ENCODE peak calls at places on chromosomes 1 and 21, in six cellular contexts. One of them, this sample, is unnamed.

GRCh38 chr1:53657256-53657805 is 81.6 kb downstream of the GLIS1 start:
- DNase-seq in neural progenitor cell: no peak
- DNase-seq in HFF-Myc: no peak
- DNase-seq in coronary artery: no peak
- DNase-seq in CD8-positive, alpha-beta T cell: no peak
- DNase-seq in heart right ventricle: no peak
- DNase-seq in this sample: no peak

GRCh38 chr1:220788900-220789299 is 2.2 kb downstream of the MTARC1 start:
- DNase-seq in neural progenitor cell: no peak
- DNase-seq in HFF-Myc: no peak
- DNase-seq in coronary artery: no peak
- DNase-seq in CD8-positive, alpha-beta T cell: no peak
- DNase-seq in heart right ventricle: no peak
- DNase-seq in this sample: no peak

GRCh38 chr21:17513214-17514123 is 626 bp downstream of the CXADR start:
- DNase-seq in neural progenitor cell: peak
- DNase-seq in HFF-Myc: no peak
- DNase-seq in coronary artery: no peak
- DNase-seq in CD8-positive, alpha-beta T cell: no peak
- DNase-seq in heart right ventricle: no peak
- DNase-seq in this sample: peak

GRCh38 chr1:68103006-68103545 is 52.6 kb upstream of the DIRAS3 start:
- DNase-seq in neural progenitor cell: peak
- DNase-seq in HFF-Myc: no peak
- DNase-seq in coronary artery: no peak
- DNase-seq in CD8-positive, alpha-beta T cell: no peak
- DNase-seq in heart right ventricle: no peak
- DNase-seq in this sample: no peak

GRCh38 chr1:3116560-3116959 is 47.6 kb downstream of the PRDM16 start:
- DNase-seq in neural progenitor cell: no peak
- DNase-seq in HFF-Myc: no peak
- DNase-seq in coronary artery: no peak
- DNase-seq in CD8-positive, alpha-beta T cell: no peak
- DNase-seq in heart right ventricle: no peak
- DNase-seq in this sample: no peak

GRCh38 chr21:33968082-33968997 is 52.7 kb upstream of the ATP5PO start:
- DNase-seq in neural progenitor cell: peak
- DNase-seq in HFF-Myc: peak
- DNase-seq in coronary artery: no peak
- DNase-seq in CD8-positive, alpha-beta T cell: no peak
- DNase-seq in heart right ventricle: peak
- DNase-seq in this sample: no peak

GRCh38 chr1:229070168-229070567 is 200.7 kb upstream of the RAB4A start:
- DNase-seq in neural progenitor cell: no peak
- DNase-seq in HFF-Myc: peak
- DNase-seq in coronary artery: peak
- DNase-seq in CD8-positive, alpha-beta T cell: no peak
- DNase-seq in heart right ventricle: peak
- DNase-seq in this sample: peak

GRCh38 chr1:30604801-30605440 is 118.5 kb downstream of the MATN1 start:
- DNase-seq in neural progenitor cell: no peak
- DNase-seq in HFF-Myc: no peak
- DNase-seq in coronary artery: peak
- DNase-seq in CD8-positive, alpha-beta T cell: no peak
- DNase-seq in heart right ventricle: no peak
- DNase-seq in this sample: no peak

GRCh38 chr1:198845851-198846250 is 207.0 kb downstream of the PTPRC start:
- DNase-seq in neural progenitor cell: no peak
- DNase-seq in HFF-Myc: no peak
- DNase-seq in coronary artery: no peak
- DNase-seq in CD8-positive, alpha-beta T cell: no peak
- DNase-seq in heart right ventricle: no peak
- DNase-seq in this sample: no peak

GRCh38 chr1:39360726-39361125 is 130.7 kb upstream of the BMP8A start:
- DNase-seq in neural progenitor cell: no peak
- DNase-seq in HFF-Myc: no peak
- DNase-seq in coronary artery: no peak
- DNase-seq in CD8-positive, alpha-beta T cell: no peak
- DNase-seq in heart right ventricle: no peak
- DNase-seq in this sample: no peak

GRCh38 chr21:40186036-40186435 is 318.8 kb downstream of the PCP4 start:
- DNase-seq in neural progenitor cell: no peak
- DNase-seq in HFF-Myc: no peak
- DNase-seq in coronary artery: no peak
- DNase-seq in CD8-positive, alpha-beta T cell: no peak
- DNase-seq in heart right ventricle: peak
- DNase-seq in this sample: no peak

GRCh38 chr1:248404024-248404423 is 1.2 kb downstream of the OR2T1 start:
- DNase-seq in neural progenitor cell: no peak
- DNase-seq in HFF-Myc: no peak
- DNase-seq in coronary artery: no peak
- DNase-seq in CD8-positive, alpha-beta T cell: no peak
- DNase-seq in heart right ventricle: no peak
- DNase-seq in this sample: no peak

GRCh38 chr1:206579747-206580437 is 32.4 kb downstream of the EIF2D start:
- DNase-seq in neural progenitor cell: no peak
- DNase-seq in HFF-Myc: no peak
- DNase-seq in coronary artery: no peak
- DNase-seq in CD8-positive, alpha-beta T cell: peak
- DNase-seq in heart right ventricle: peak
- DNase-seq in this sample: peak

GRCh38 chr1:52057245-52057644 is 1.1 kb downstream of the BTF3L4 start:
- DNase-seq in neural progenitor cell: no peak
- DNase-seq in HFF-Myc: no peak
- DNase-seq in coronary artery: no peak
- DNase-seq in CD8-positive, alpha-beta T cell: no peak
- DNase-seq in heart right ventricle: no peak
- DNase-seq in this sample: no peak

GRCh38 chr1:109815809-109816791 is 52.4 kb upstream of the EPS8L3 start:
- DNase-seq in neural progenitor cell: no peak
- DNase-seq in HFF-Myc: no peak
- DNase-seq in coronary artery: peak
- DNase-seq in CD8-positive, alpha-beta T cell: no peak
- DNase-seq in heart right ventricle: no peak
- DNase-seq in this sample: no peak

GRCh38 chr1:78255849-78256248 is 210.1 kb downstream of the GIPC2 start:
- DNase-seq in neural progenitor cell: no peak
- DNase-seq in HFF-Myc: no peak
- DNase-seq in coronary artery: no peak
- DNase-seq in CD8-positive, alpha-beta T cell: no peak
- DNase-seq in heart right ventricle: no peak
- DNase-seq in this sample: no peak

GRCh38 chr21:26391166-26391565 is 181.9 kb downstream of the CYYR1 start:
- DNase-seq in neural progenitor cell: no peak
- DNase-seq in HFF-Myc: no peak
- DNase-seq in coronary artery: no peak
- DNase-seq in CD8-positive, alpha-beta T cell: no peak
- DNase-seq in heart right ventricle: no peak
- DNase-seq in this sample: no peak

GRCh38 chr1:113918243-113918642 is 10.9 kb upstream of the HIPK1 start:
- DNase-seq in neural progenitor cell: no peak
- DNase-seq in HFF-Myc: no peak
- DNase-seq in coronary artery: no peak
- DNase-seq in CD8-positive, alpha-beta T cell: no peak
- DNase-seq in heart right ventricle: no peak
- DNase-seq in this sample: no peak

GRCh38 chr1:36161656-36162531 is 5.9 kb downstream of the MAP7D1 start:
- DNase-seq in neural progenitor cell: no peak
- DNase-seq in HFF-Myc: no peak
- DNase-seq in coronary artery: no peak
- DNase-seq in CD8-positive, alpha-beta T cell: peak
- DNase-seq in heart right ventricle: no peak
- DNase-seq in this sample: peak

GRCh38 chr1:244545511-244545910 is 84.4 kb downstream of the CATSPERE start:
- DNase-seq in neural progenitor cell: no peak
- DNase-seq in HFF-Myc: no peak
- DNase-seq in coronary artery: no peak
- DNase-seq in CD8-positive, alpha-beta T cell: no peak
- DNase-seq in heart right ventricle: no peak
- DNase-seq in this sample: no peak

GRCh38 chr1:10401281-10401680 is 2.4 kb downstream of the PGD start:
- DNase-seq in neural progenitor cell: no peak
- DNase-seq in HFF-Myc: no peak
- DNase-seq in coronary artery: no peak
- DNase-seq in CD8-positive, alpha-beta T cell: no peak
- DNase-seq in heart right ventricle: no peak
- DNase-seq in this sample: no peak
- H3K4me3 ChIP-seq in neural progenitor cell: no peak
- H3K4me3 ChIP-seq in HFF-Myc: no peak
- H3K4me3 ChIP-seq in coronary artery: no peak
- H3K4me3 ChIP-seq in CD8-positive, alpha-beta T cell: no peak
- H3K4me3 ChIP-seq in heart right ventricle: no peak
- H3K4me3 ChIP-seq in this sample: no peak

GRCh38 chr1:6423321-6423999 is 1.1 kb upstream of the ESPN start:
- DNase-seq in neural progenitor cell: peak
- DNase-seq in HFF-Myc: no peak
- DNase-seq in coronary artery: no peak
- DNase-seq in CD8-positive, alpha-beta T cell: peak
- DNase-seq in heart right ventricle: no peak
- DNase-seq in this sample: peak

GRCh38 chr1:6425671-6426070 is 1.1 kb downstream of the ESPN start:
- DNase-seq in neural progenitor cell: peak
- DNase-seq in HFF-Myc: no peak
- DNase-seq in coronary artery: no peak
- DNase-seq in CD8-positive, alpha-beta T cell: no peak
- DNase-seq in heart right ventricle: no peak
- DNase-seq in this sample: no peak

GRCh38 chr1:6424619-6425593 is at the start of gene ESPN:
- DNase-seq in neural progenitor cell: peak
- DNase-seq in HFF-Myc: no peak
- DNase-seq in coronary artery: no peak
- DNase-seq in CD8-positive, alpha-beta T cell: no peak
- DNase-seq in heart right ventricle: no peak
- DNase-seq in this sample: no peak

GRCh38 chr1:6426321-6426971 is 1.9 kb downstream of the ESPN start:
- DNase-seq in neural progenitor cell: peak
- DNase-seq in HFF-Myc: no peak
- DNase-seq in coronary artery: no peak
- DNase-seq in CD8-positive, alpha-beta T cell: no peak
- DNase-seq in heart right ventricle: no peak
- DNase-seq in this sample: no peak

GRCh38 chr1:6424000-6424565 is 493 bp upstream of the ESPN start:
- DNase-seq in neural progenitor cell: peak
- DNase-seq in HFF-Myc: no peak
- DNase-seq in coronary artery: no peak
- DNase-seq in CD8-positive, alpha-beta T cell: no peak
- DNase-seq in heart right ventricle: no peak
- DNase-seq in this sample: no peak
- H3K4me3 ChIP-seq in neural progenitor cell: peak
- H3K4me3 ChIP-seq in HFF-Myc: no peak
- H3K4me3 ChIP-seq in coronary artery: peak
- H3K4me3 ChIP-seq in CD8-positive, alpha-beta T cell: peak
- H3K4me3 ChIP-seq in heart right ventricle: no peak
- H3K4me3 ChIP-seq in this sample: no peak

DNA sequence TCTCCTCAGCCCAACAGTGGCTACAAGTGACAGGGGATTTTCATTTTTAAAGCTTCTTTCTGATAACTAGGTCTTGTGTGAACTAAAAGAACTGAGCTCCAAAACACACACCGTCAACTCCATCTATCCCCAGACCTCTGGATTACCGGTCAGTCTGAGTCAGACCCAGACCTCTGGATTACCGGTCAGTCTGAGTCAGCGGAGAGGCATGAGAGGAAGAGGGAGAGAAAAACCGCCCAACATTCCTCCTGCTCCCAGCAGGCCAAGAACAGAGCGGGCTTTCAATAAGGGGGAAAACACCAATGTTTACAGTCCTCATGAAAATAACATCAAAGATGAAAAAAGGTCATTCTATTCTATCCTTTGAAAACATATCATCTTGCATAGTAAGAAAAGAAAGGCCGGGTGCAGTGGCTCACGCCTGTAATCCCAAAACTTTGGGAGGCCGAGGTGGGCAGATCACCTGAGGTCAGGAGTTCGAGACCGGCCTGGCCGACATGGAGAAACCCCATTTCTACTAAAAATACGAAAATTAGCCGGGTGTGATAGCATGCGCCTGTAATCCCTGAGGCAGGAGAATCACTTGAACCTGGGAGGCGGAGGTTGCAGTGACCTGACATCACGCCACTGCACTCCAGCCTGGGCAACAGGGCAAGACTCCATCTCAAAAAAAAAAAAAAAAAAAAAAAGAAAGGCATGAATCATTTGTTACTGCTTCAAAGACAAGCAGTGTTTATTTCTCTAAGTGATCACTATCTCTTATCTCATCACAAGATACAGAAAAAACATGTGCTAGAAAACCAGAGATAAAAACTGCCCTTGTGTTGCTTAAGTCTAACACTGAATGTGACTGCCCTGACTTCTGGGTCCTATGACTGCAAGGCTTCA is 3.4 kb downstream of the PTTG1IP start:
- DNase-seq in neural progenitor cell: peak
- DNase-seq in HFF-Myc: peak
- DNase-seq in coronary artery: peak
- DNase-seq in CD8-positive, alpha-beta T cell: no peak
- DNase-seq in heart right ventricle: peak
- DNase-seq in this sample: peak
- H3K4me3 ChIP-seq in neural progenitor cell: no peak
- H3K4me3 ChIP-seq in HFF-Myc: peak
- H3K4me3 ChIP-seq in coronary artery: peak
- H3K4me3 ChIP-seq in CD8-positive, alpha-beta T cell: no peak
- H3K4me3 ChIP-seq in heart right ventricle: no peak
- H3K4me3 ChIP-seq in this sample: no peak

DNA sequence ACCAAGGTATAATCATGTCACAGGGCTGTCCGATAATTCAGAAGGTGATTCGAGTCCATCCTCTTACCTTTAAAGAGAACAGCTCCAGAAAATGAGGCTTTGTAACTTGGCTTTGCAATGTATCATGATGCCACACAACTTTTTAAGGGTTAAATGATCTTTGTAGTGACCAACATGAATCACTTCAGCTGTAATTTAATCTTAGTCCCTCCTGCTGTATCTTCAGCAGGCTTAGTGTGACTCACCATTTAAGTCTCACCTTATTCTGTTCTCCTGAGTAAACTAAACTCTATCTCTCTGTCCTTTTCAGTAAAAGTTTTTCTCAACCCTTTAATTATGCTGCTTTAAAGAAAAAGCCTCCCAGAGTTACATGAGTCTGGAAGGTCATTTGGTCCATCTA is 1.9 kb upstream of the HIVEP3 start:
- DNase-seq in neural progenitor cell: no peak
- DNase-seq in HFF-Myc: no peak
- DNase-seq in coronary artery: no peak
- DNase-seq in CD8-positive, alpha-beta T cell: no peak
- DNase-seq in heart right ventricle: no peak
- DNase-seq in this sample: no peak
- H3K4me3 ChIP-seq in neural progenitor cell: no peak
- H3K4me3 ChIP-seq in HFF-Myc: no peak
- H3K4me3 ChIP-seq in coronary artery: no peak
- H3K4me3 ChIP-seq in CD8-positive, alpha-beta T cell: no peak
- H3K4me3 ChIP-seq in heart right ventricle: no peak
- H3K4me3 ChIP-seq in this sample: no peak